ENCODE peak calls at places on chromosomes 13 and 19, in eight cellular contexts. H, S, U, V, K, C, E and I are unnamed samples.
A peak's percentile ranks its signal among the peaks of the same experiment; 100 is the strongest.

GRCh38 chr19:49355890-49356289 is 6.3 kb downstream of the TEAD2 start:
- DNase-seq in U (no peak), S (peak; percentile 43), K (no peak), V (peak; percentile 50), H (no peak), C (peak; percentile 42), E (no peak), I (no peak)

GRCh38 chr13:36796052-36796451 is 23.0 kb upstream of the RFXAP start:
- DNase-seq in S (no peak), H (no peak), U (no peak), E (no peak), K (no peak), V (no peak), C (no peak), I (no peak)

GRCh38 chr13:51832471-51833152 is 12.4 kb downstream of the TMEM272 start:
- DNase-seq in H (peak; percentile 31), C (peak; percentile 28), S (no peak), K (no peak), E (peak; percentile 58), V (peak; percentile 36), U (no peak), I (no peak)

GRCh38 chr13:85528578-85529215 is 270.5 kb downstream of the SLITRK6 start:
- DNase-seq in V (peak; percentile 9), H (no peak), K (peak; percentile 65), S (peak; percentile 35), C (no peak), E (peak; percentile 1), U (peak; percentile 82), I (no peak)

GRCh38 chr19:8423821-8424223 is 10.7 kb downstream of the MARCHF2 start:
- DNase-seq in H (peak; percentile 89), V (peak; percentile 99), K (peak; percentile 93), U (peak; percentile 95), E (peak; percentile 100), C (peak; percentile 91), S (peak; percentile 94), I (peak; percentile 56)

GRCh38 chr19:51660975-51661600 is 14.5 kb upstream of the SIGLEC14 start:
- DNase-seq in U (peak; percentile 75), K (peak; percentile 54), E (peak; percentile 90), C (peak; percentile 59), S (peak; percentile 45), H (peak; percentile 61), V (peak; percentile 84), I (peak; percentile 68)

GRCh38 chr13:69948016-69948415 is 159.6 kb upstream of the ATXN8OS start:
- DNase-seq in E (no peak), V (no peak), K (no peak), U (no peak), H (no peak), C (no peak), S (no peak), I (no peak)

GRCh38 chr13:111575276-111575675 is 254.8 kb downstream of the TEX29 start:
- DNase-seq in K (no peak), E (no peak), C (no peak), H (no peak), S (no peak), V (no peak), U (no peak), I (no peak)

GRCh38 chr13:23458972-23459371 is 25.5 kb upstream of the SACS start:
- DNase-seq in E (no peak), K (no peak), V (no peak), S (no peak), U (no peak), C (no peak), H (no peak), I (no peak)

GRCh38 chr19:21483589-21484170 is 21.7 kb upstream of the ZNF429 start:
- DNase-seq in H (peak; percentile 55), C (peak; percentile 43), U (no peak), V (peak; percentile 19), S (peak; percentile 10), E (peak; percentile 8), K (no peak), I (no peak)

DNA sequence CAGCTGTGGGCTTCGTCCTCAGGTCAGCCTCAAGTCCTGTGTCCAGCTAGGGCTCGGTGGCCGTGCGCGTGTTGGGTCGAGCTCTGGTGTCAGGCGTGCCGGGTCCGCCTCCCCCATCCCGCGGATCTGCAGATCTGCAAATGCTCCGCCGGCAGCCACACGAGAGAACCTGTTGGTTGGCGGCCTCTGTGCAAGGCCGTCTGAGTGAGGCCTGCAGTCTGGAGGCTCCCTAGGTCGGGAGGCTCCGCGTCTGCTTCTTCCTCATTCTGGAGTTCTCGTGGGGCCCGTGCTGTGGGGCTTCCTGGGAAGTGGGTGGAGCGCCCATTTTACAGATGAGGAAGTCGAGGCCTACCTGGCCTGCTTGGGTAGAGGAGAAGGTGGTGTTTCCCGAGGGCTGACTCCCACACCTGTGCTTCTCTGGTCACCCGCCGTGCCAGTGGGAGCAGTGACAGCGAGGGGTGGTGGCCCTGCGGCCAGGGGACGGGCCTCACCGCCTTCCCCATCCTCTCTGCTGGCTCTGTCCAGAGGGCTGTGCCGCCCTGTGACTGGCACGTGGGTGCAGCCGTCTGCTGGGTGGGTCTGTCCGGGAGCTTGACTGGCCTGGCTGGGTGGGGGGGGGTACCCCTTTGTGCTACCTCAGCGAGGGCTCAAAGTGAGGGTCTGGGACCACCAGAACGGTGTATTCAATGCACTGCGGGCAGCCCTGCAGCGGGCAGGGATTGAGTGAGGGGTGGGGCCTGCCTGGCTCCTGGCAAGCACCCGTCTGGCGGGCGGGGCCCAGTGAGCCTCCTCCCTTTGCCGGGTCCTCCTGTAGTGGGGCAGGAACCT is 3.3 kb downstream of the CSNK1G2 start:
- DNase-seq in U (no peak), E (peak; percentile 19), C (no peak), V (no peak), K (no peak), H (no peak), S (no peak), I (no peak)
- H3K4me3 ChIP-seq in U (no peak overlapping the region), E (no peak overlapping the region), C (no peak overlapping the region), V (no peak overlapping the region), K (no peak overlapping the region), H (no peak overlapping the region), S (no peak overlapping the region), I (no peak overlapping the region)

DNA sequence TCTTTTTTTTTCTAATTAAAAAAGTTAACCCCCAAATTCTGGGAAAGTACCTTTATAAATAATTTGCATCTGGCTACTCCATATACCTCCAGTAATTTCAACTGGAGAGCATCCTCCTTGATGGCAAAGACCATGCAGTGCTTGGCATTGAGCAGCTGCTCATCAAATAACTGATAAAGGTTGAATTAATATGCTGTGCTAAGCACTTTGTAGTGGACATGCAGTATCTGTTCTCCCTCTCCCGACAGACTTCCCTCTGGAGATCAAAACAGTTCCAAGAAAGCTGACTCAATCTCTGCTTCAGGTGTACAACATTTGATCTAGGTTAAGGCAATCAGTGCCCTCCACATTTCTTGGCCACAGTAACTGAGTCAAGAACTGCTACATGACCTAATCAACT is 3.3 kb downstream of the SPRYD7 start:
- DNase-seq in K (no peak), C (no peak), H (no peak), E (no peak), U (no peak), V (no peak), S (no peak), I (no peak)
- H3K4me3 ChIP-seq in K (no peak overlapping the region), C (peak overlapping the region; percentile 1), H (no peak overlapping the region), E (no peak overlapping the region), U (no peak overlapping the region), V (no peak overlapping the region), S (no peak overlapping the region), I (no peak overlapping the region)

GRCh38 chr19:22530042-22530441 is 104.1 kb upstream of the ZNF492 start:
- DNase-seq in U (no peak), V (no peak), H (peak; percentile 69), S (no peak), E (no peak), K (no peak), C (no peak), I (no peak)

GRCh38 chr19:22527554-22527953 is 105.4 kb upstream of the ZNF98 start:
- DNase-seq in H (no peak), V (no peak), U (no peak), S (no peak), K (no peak), C (no peak), E (no peak), I (no peak)

GRCh38 chr19:22533761-22534160 is 100.4 kb upstream of the ZNF492 start:
- DNase-seq in V (no peak), U (no peak), C (no peak), S (no peak), K (no peak), H (no peak), E (no peak), I (no peak)

GRCh38 chr19:22528956-22529355 is 105.2 kb upstream of the ZNF492 start:
- DNase-seq in U (no peak), E (no peak), V (no peak), S (no peak), C (no peak), H (no peak), K (no peak), I (no peak)

GRCh38 chr19:22532388-22533310 is 101.5 kb upstream of the ZNF492 start:
- DNase-seq in K (no peak), C (peak; percentile 31), U (no peak), S (no peak), V (no peak), H (peak; percentile 99), E (no peak), I (no peak)
- H3K4me3 ChIP-seq in K (no peak overlapping the region), C (peak overlapping the region; percentile 34), U (no peak overlapping the region), S (no peak overlapping the region), V (no peak overlapping the region), H (peak overlapping the region; percentile 49), E (no peak overlapping the region), I (no peak overlapping the region)

GRCh38 chr19:2328401-2329161 is at the start of the genes LSM7 and SPPL2B:
- DNase-seq in C (peak; percentile 92), K (peak; percentile 67), H (peak; percentile 92), S (no peak), U (peak; percentile 88), E (peak; percentile 96), V (peak; percentile 85), I (peak; percentile 89)

GRCh38 chr19:2325261-2326046 is 2.9 kb downstream of the LSM7 start:
- DNase-seq in S (no peak), H (no peak), U (no peak), V (no peak), K (no peak), E (no peak), C (no peak), I (no peak)

GRCh38 chr19:2327773-2328400 is 499 bp downstream of the LSM7 start:
- DNase-seq in C (no peak), V (peak; percentile 81), E (peak; percentile 76), U (peak; percentile 90), S (no peak), H (no peak), K (peak; percentile 95), I (peak; percentile 87)

GRCh38 chr19:2329162-2329505 is 650 bp downstream of the SPPL2B start:
- DNase-seq in E (peak; percentile 45), S (no peak), K (no peak), U (no peak), H (no peak), C (no peak), V (no peak), I (peak; percentile 32)

DNA sequence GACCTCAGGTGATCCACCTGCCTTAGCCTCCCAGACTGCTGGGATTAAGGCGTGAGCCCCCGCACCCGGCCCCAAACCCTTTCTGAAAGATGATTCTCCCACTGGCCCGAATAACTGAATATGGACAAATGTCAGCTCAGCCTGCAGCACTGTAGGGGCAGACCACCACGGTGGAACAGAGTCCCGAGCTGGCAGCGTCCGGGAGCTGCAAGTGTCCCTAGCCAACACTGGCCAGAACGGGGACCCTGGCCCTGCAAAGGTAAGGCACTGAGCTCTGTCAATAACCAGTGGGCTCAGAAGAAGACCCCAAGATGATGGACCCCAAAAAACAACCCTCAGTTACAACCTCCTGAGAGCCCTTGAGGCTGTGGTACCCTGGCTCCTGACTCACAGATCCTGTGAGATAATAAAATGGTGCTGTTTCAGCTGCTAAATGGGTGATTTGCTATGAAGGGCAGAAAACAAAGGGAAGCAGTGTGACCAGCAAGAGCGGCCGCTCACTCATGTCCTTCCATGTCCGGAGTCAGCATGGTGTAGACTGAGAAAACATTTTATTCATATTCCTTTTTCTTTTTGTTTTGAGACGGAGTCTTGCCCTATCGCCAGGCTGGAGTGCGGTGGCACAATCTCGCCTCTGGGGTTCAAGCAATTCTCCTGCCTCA is 1.6 kb downstream of the LSM7 start:
- DNase-seq in K (no peak), U (no peak), V (no peak), E (peak; percentile 20), C (no peak), S (no peak), H (no peak), I (no peak)
- H3K4me3 ChIP-seq in K (no peak overlapping the region), U (peak overlapping the region; percentile 97), V (no peak overlapping the region), E (peak overlapping the region; percentile 95), C (peak overlapping the region; percentile 93), S (peak overlapping the region; percentile 99), H (no peak overlapping the region), I (no peak overlapping the region)